ENCODE peak calls at places on chromosomes 11 and 22, in eight cellular contexts. Z, U, Y, S, J, A, F and H are unnamed samples.

GRCh38 chr11:48103621-48104561 is 112.7 kb upstream of the OR4B1 start:
- DNase-seq in Z (no peak), U (no peak), Y (peak; percentile 22), S (no peak), J (no peak), A (no peak), F (no peak), H (no peak)

GRCh38 chr11:72584933-72585597 is 89.2 kb downstream of the PDE2A start:
- DNase-seq in Z (no peak), U (no peak), Y (no peak), S (no peak), J (no peak), A (no peak), F (no peak), H (no peak)

GRCh38 chr11:33692013-33692504 is 8.6 kb downstream of the C11orf91 start:
- DNase-seq in Z (peak; percentile 66), U (peak; percentile 96), Y (peak; percentile 99), S (no peak), J (peak; percentile 91), A (peak; percentile 81), F (peak; percentile 22), H (peak; percentile 94)

GRCh38 chr22:36797988-36798670 is 18.7 kb downstream of the PVALB start:
- DNase-seq in Z (no peak), U (no peak), Y (no peak), S (peak; percentile 68), J (no peak), A (no peak), F (peak; percentile 89), H (no peak)

GRCh38 chr11:28739489-28740280 is 631.5 kb downstream of the METTL15 start:
- DNase-seq in Z (no peak), U (no peak), Y (no peak), S (no peak), J (no peak), A (no peak), F (no peak), H (no peak)

GRCh38 chr11:28383471-28383870 is 275.3 kb downstream of the METTL15 start:
- DNase-seq in Z (no peak), U (peak; percentile 21), Y (no peak), S (no peak), J (peak; percentile 31), A (no peak), F (no peak), H (no peak)

GRCh38 chr22:30270841-30271240 is 4.2 kb upstream of the OSM start:
- DNase-seq in Z (no peak), U (peak; percentile 79), Y (peak; percentile 93), S (no peak), J (no peak), A (no peak), F (no peak), H (no peak)

GRCh38 chr11:57131080-57131790 is 50.5 kb upstream of the LRRC55 start:
- DNase-seq in Z (peak; percentile 29), U (peak; percentile 10), Y (peak; percentile 35), S (no peak), J (no peak), A (no peak), F (peak; percentile 82), H (no peak)

GRCh38 chr11:130300567-130300966 is 14.2 kb downstream of the ZBTB44 start:
- DNase-seq in Z (no peak), U (no peak), Y (no peak), S (peak; percentile 23), J (no peak), A (no peak), F (no peak), H (no peak)

GRCh38 chr11:100682247-100682969 is 4.7 kb upstream of the ARHGAP42 start:
- DNase-seq in Z (no peak), U (peak; percentile 66), Y (peak; percentile 70), S (no peak), J (no peak), A (peak; percentile 21), F (no peak), H (no peak)

GRCh38 chr11:112784323-112785073 is 176.7 kb upstream of the NCAM1 start:
- DNase-seq in Z (peak; percentile 24), U (peak; percentile 11), Y (peak; percentile 35), S (no peak), J (no peak), A (no peak), F (peak; percentile 39), H (no peak)

GRCh38 chr11:24714601-24715000 is 217.7 kb downstream of the LUZP2 start:
- DNase-seq in Z (no peak), U (no peak), Y (no peak), S (no peak), J (no peak), A (no peak), F (no peak), H (no peak)

GRCh38 chr11:122478986-122479385 is 176.5 kb upstream of the UBASH3B start:
- DNase-seq in Z (no peak), U (no peak), Y (no peak), S (no peak), J (no peak), A (no peak), F (no peak), H (no peak)

GRCh38 chr11:60836866-60837510 is 4.9 kb upstream of the CCDC86 start:
- DNase-seq in Z (no peak), U (no peak), Y (no peak), S (no peak), J (no peak), A (no peak), F (no peak), H (no peak)

GRCh38 chr11:133905677-133906156 is 51.1 kb downstream of the IGSF9B start:
- DNase-seq in Z (no peak), U (no peak), Y (no peak), S (no peak), J (no peak), A (no peak), F (no peak), H (no peak)

GRCh38 chr11:17458268-17458667 is 18.4 kb downstream of the ABCC8 start:
- DNase-seq in Z (no peak), U (no peak), Y (no peak), S (no peak), J (no peak), A (no peak), F (no peak), H (no peak)

DNA sequence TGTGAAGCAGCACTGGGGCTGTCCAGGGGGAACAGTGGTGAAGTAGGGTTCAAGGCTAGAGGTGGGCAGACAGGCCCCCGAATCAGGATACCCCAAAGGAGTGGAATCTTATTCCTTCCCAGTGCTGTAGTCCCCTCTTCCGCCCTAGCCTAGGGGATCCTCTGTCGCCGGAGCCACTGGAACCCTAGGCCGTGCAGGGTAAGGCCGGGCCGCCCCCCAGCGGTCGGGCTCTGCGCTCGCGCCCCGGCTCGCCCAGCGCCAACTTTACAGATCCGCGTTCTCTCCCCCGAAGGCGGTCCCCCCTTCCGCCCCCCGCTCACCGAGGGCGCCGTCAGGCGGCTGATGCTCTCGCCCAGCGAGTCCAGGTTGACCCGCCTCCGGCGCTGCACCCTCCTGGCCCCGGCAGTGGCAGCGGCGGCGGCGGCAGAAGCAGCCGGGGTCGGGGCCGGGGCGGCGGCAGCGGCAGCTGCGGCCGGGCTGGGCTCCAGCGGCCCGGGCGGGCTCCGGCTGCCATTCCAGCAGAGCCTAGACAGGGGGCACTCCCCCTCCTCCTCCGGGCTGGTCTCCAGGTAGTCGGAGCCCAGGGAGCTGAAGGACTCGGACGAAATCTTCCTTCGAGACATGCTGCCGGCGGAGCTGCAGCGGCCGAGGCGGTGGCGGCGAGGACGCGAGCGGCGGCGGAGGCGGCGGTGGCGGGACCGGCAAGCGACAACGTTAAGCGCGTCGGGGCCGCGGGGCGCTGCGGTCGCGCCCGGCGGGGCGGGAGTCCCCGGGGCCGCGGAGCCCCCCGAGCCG is 646 bp downstream of the GUCY1A2 start:
- DNase-seq in Z (peak; percentile 46), U (peak; percentile 44), Y (peak; percentile 47), S (peak; percentile 46), J (no peak), A (no peak), F (peak; percentile 86), H (no peak)
- TF ChIP-seq CTCF in Z (peak; percentile 36), U (peak; percentile 43), Y (peak; percentile 38), S (peak; percentile 60), J (peak; percentile 67), A (no peak), F (peak; percentile 74), H (peak; percentile 74)

GRCh38 chr22:38202437-38203089 is 769 bp downstream of the MAFF start:
- DNase-seq in Z (peak; percentile 82), U (peak; percentile 94), Y (peak; percentile 91), S (no peak), J (no peak), A (no peak), F (peak; percentile 81), H (no peak)
- TF ChIP-seq CTCF in Z (no peak), U (no peak), Y (no peak), S (no peak), J (no peak), A (no peak), F (peak; percentile 15), H (no peak)

GRCh38 chr22:20430101-20430640 is 7.5 kb downstream of the SCARF2 start:
- DNase-seq in Z (no peak), U (no peak), Y (no peak), S (no peak), J (no peak), A (no peak), F (no peak), H (no peak)

GRCh38 chr22:20429254-20430100 is 8.1 kb downstream of the SCARF2 start:
- DNase-seq in Z (peak; percentile 56), U (no peak), Y (no peak), S (peak; percentile 91), J (no peak), A (no peak), F (peak; percentile 87), H (no peak)

GRCh38 chr22:20431520-20432237 is 5.9 kb downstream of the SCARF2 start:
- DNase-seq in Z (no peak), U (no peak), Y (no peak), S (no peak), J (no peak), A (no peak), F (peak; percentile 37), H (no peak)

GRCh38 chr22:20432244-20432686 is 5.4 kb downstream of the SCARF2 start:
- DNase-seq in Z (no peak), U (no peak), Y (no peak), S (no peak), J (no peak), A (no peak), F (no peak), H (no peak)

GRCh38 chr22:20430641-20431519 is 6.7 kb downstream of the SCARF2 start:
- DNase-seq in Z (peak; percentile 57), U (peak; percentile 45), Y (no peak), S (no peak), J (no peak), A (peak; percentile 33), F (peak; percentile 93), H (no peak)
- TF ChIP-seq CTCF in Z (peak; percentile 22), U (no peak), Y (no peak), S (no peak), J (peak; percentile 32), A (peak; percentile 12), F (peak; percentile 54), H (peak; percentile 14)

DNA sequence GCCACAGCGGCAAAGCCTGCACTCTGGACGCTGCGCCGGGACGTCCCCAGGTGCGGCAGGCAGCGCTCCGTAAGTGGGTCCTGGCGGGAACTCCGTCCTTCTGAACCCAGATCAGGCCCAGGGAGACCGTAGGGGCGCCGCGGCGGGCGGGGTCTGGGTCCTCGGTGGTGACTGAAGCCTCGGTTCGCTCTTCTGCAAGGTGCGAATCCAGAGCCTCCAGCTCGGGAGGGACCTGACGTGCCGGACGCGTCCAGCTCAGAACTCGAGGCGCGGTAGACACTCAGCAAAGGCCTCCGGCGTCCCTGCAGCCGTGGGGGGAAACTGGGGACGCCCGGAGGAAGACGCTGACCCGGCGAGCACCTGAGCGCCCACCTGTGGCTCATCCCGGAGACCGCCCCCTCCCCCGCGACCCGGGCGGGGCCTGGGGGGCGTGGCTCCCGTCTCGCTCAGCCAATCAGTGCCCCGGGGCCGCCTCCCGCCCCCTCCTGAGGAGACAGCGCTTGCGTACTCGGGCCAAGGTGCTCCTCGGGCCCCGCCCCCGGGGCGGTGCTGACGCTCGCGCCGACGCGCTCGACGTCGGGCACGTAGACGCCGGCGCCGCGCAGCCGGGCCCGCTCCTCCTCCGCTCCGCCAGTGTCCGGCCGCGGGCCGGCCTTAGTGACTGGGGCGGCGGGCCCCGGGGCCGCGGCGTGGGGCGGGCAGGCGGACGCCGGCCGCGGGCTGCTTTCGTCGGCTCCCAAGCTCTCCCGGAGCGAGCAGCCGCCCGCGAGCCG is at the start of gene PPFIA1:
- DNase-seq in Z (peak; percentile 96), U (peak; percentile 92), Y (peak; percentile 92), S (peak; percentile 100), J (peak; percentile 48), A (peak; percentile 91), F (peak; percentile 98), H (peak; percentile 62)
- TF ChIP-seq CTCF in Z (no peak), U (no peak), Y (no peak), S (no peak), J (no peak), A (no peak), F (no peak), H (no peak)